ENCODE peak calls at places on chromosomes 12 and 14, in five cellular contexts. One of them, this sample, is unnamed.

GRCh38 chr12:64669270-64669842 is 59.1 kb downstream of the RASSF3 start:
- DNase-seq in GM12878: peak; percentile 73
- DNase-seq in A549: no peak
- DNase-seq in HepG2: peak; percentile 49
- DNase-seq in K562: no peak
- DNase-seq in this sample: peak; percentile 81

GRCh38 chr12:55658635-55659391 is 22.1 kb downstream of the OR10P1 start:
- DNase-seq in K562: no peak
- DNase-seq in A549: no peak
- DNase-seq in HepG2: no peak
- DNase-seq in GM12878: no peak
- DNase-seq in this sample: no peak

GRCh38 chr14:97446087-97446486 is 648.9 kb downstream of the VRK1 start:
- DNase-seq in K562: no peak
- DNase-seq in HepG2: no peak
- DNase-seq in A549: no peak
- DNase-seq in GM12878: no peak
- DNase-seq in this sample: no peak

GRCh38 chr12:115438314-115438713 is 754.3 kb upstream of the TBX3 start:
- DNase-seq in A549: no peak
- DNase-seq in GM12878: no peak
- DNase-seq in HepG2: no peak
- DNase-seq in K562: no peak
- DNase-seq in this sample: no peak

GRCh38 chr12:28963554-28963953 is 185.5 kb upstream of the FAR2 start:
- DNase-seq in GM12878: no peak
- DNase-seq in K562: no peak
- DNase-seq in A549: no peak
- DNase-seq in HepG2: no peak
- DNase-seq in this sample: peak; percentile 69

GRCh38 chr14:27228053-27228452 is 630.2 kb upstream of the NOVA1 start:
- DNase-seq in K562: no peak
- DNase-seq in HepG2: no peak
- DNase-seq in A549: no peak
- DNase-seq in GM12878: no peak
- DNase-seq in this sample: no peak

GRCh38 chr12:57490126-57490525 is 2.3 kb downstream of the MARS1 start:
- DNase-seq in A549: no peak
- DNase-seq in GM12878: no peak
- DNase-seq in HepG2: no peak
- DNase-seq in K562: no peak
- DNase-seq in this sample: no peak

GRCh38 chr12:75196408-75196807 is 13.2 kb downstream of the KCNC2 start:
- DNase-seq in GM12878: no peak
- DNase-seq in K562: no peak
- DNase-seq in HepG2: no peak
- DNase-seq in A549: no peak
- DNase-seq in this sample: no peak

GRCh38 chr14:61586539-61587396 is 108.5 kb upstream of the HIF1A start:
- DNase-seq in GM12878: no peak
- DNase-seq in K562: no peak
- DNase-seq in HepG2: no peak
- DNase-seq in A549: no peak
- DNase-seq in this sample: no peak

GRCh38 chr12:53059434-53060063 is 9.7 kb downstream of the TNS2 start:
- DNase-seq in K562: no peak
- DNase-seq in A549: no peak
- DNase-seq in GM12878: no peak
- DNase-seq in HepG2: no peak
- DNase-seq in this sample: no peak

GRCh38 chr12:11023387-11023786 is 967 bp upstream of the TAS2R19 start:
- DNase-seq in GM12878: no peak
- DNase-seq in A549: no peak
- DNase-seq in K562: no peak
- DNase-seq in HepG2: peak; percentile 21
- DNase-seq in this sample: no peak

GRCh38 chr12:114000861-114001260 is 34.7 kb upstream of the RBM19 start:
- DNase-seq in K562: no peak
- DNase-seq in HepG2: no peak
- DNase-seq in GM12878: no peak
- DNase-seq in A549: no peak
- DNase-seq in this sample: no peak

GRCh38 chr14:22314183-22314820 is 274.7 kb downstream of the DAD1 start:
- DNase-seq in K562: peak; percentile 29
- DNase-seq in A549: peak; percentile 46
- DNase-seq in GM12878: peak; percentile 48
- DNase-seq in HepG2: peak; percentile 82
- DNase-seq in this sample: peak; percentile 54

GRCh38 chr12:80175307-80175930 is 76.1 kb downstream of the OTOGL start:
- DNase-seq in HepG2: no peak
- DNase-seq in K562: no peak
- DNase-seq in GM12878: no peak
- DNase-seq in A549: no peak
- DNase-seq in this sample: no peak

GRCh38 chr14:54697806-54698205 is 130.9 kb downstream of the SAMD4A start:
- DNase-seq in HepG2: no peak
- DNase-seq in A549: no peak
- DNase-seq in K562: no peak
- DNase-seq in GM12878: no peak
- DNase-seq in this sample: no peak

GRCh38 chr12:80684077-80684495 is 23.3 kb upstream of the MYF6 start:
- DNase-seq in K562: no peak
- DNase-seq in GM12878: no peak
- DNase-seq in HepG2: no peak
- DNase-seq in A549: no peak
- DNase-seq in this sample: no peak

GRCh38 chr14:104709387-104710019 is 14.5 kb upstream of the ADSS1 start:
- DNase-seq in K562: no peak
- DNase-seq in A549: no peak
- DNase-seq in GM12878: no peak
- DNase-seq in HepG2: no peak
- DNase-seq in this sample: no peak

GRCh38 chr12:123546281-123546680 is 12.8 kb upstream of the RILPL1 start:
- DNase-seq in K562: peak; percentile 29
- DNase-seq in GM12878: no peak
- DNase-seq in HepG2: no peak
- DNase-seq in A549: peak; percentile 28
- DNase-seq in this sample: no peak

GRCh38 chr12:6829532-6830220 is 1.5 kb downstream of the P3H3 start:
- DNase-seq in HepG2: peak; percentile 66
- DNase-seq in A549: peak; percentile 64
- DNase-seq in GM12878: no peak
- DNase-seq in K562: peak; percentile 34
- DNase-seq in this sample: peak; percentile 72

DNA sequence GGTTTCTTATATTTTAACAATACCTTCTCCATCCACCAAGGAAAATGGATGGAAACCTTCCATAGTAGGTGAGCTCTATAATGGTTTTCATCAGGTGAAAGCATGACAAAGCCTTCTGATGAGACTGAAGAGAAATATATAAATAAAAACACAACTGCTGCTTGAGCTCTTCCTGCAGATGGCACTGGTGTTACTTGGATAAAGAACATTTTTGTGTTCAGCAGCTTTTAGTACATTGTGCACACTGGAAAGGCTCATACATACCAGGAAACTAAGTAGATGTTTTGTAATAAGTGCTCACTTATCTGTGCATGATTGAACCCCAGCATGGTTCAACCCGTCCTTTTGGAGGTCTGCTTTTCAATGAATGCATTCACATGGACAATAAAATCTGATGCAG is 357.3 kb upstream of the MIS18BP1 start:
- DNase-seq in A549: no peak
- DNase-seq in HepG2: no peak
- DNase-seq in K562: no peak
- DNase-seq in GM12878: no peak
- DNase-seq in this sample: peak; percentile 4
- H3K9me3 ChIP-seq in A549: no peaks in the 10 kb centered on the region
- H3K9me3 ChIP-seq in HepG2: no peaks in the 10 kb centered on the region
- H3K9me3 ChIP-seq in K562: no peaks in the 10 kb centered on the region
- H3K9me3 ChIP-seq in GM12878: no peaks in the 10 kb centered on the region
- H3K9me3 ChIP-seq in this sample: no peaks in the 10 kb centered on the region

GRCh38 chr12:26122681-26123481 is 2.0 kb downstream of the BHLHE41 start:
- DNase-seq in HepG2: no peak
- DNase-seq in K562: peak; percentile 26
- DNase-seq in GM12878: no peak
- DNase-seq in A549: peak; percentile 33
- DNase-seq in this sample: peak; percentile 68
- TF ChIP-seq POLR2A in HepG2: no peak
- TF ChIP-seq POLR2A in K562: no peak
- TF ChIP-seq POLR2A in GM12878: no peak
- TF ChIP-seq POLR2A in A549: no peak
- TF ChIP-seq POLR2A in this sample: no peak

DNA sequence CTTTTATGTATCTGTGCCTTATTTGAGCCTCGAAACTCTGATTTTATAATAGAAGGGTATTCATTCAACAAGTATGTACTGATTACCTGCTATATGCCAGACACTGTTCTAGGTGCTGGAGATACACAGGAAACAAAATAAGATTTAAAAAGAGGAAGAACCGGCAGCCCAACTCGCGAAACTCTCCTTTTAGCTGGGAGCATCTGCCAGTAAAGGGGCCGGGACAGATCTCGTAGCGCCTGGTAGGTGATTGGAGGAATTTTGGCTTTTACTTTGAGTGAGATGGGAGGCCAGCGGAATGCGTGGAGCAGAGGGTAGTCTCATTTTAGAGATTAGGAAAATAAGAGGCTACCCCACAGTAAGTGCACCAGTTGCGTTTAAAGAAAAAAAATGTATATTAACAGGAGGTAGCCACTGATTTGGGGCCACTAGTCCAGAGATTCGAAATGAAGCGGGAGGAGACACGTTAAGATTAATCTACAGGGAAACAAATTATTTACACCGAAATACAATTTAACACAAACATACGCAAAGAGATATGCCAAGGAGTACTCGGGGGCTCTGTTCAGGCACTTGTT is 519 bp upstream of the MON2 start:
- DNase-seq in K562: peak; percentile 23
- DNase-seq in HepG2: peak; percentile 6
- DNase-seq in A549: peak; percentile 44
- DNase-seq in GM12878: no peak
- DNase-seq in this sample: no peak
- TF ChIP-seq MYC in K562: no peak
- TF ChIP-seq MYC in HepG2: no peak
- TF ChIP-seq MYC in A549: no peak
- TF ChIP-seq MYC in GM12878: no peak
- TF ChIP-seq MYC in this sample: no peak

GRCh38 chr14:106069786-106070185 is 543.4 kb downstream of the TMEM121 start:
- DNase-seq in K562: no peak
- DNase-seq in A549: no peak
- DNase-seq in HepG2: no peak
- DNase-seq in GM12878: no peak
- DNase-seq in this sample: no peak
- H3K9me3 ChIP-seq in K562: no peaks in the 10 kb centered on the region
- H3K9me3 ChIP-seq in A549: no peaks in the 10 kb centered on the region
- H3K9me3 ChIP-seq in HepG2: no peaks in the 10 kb centered on the region
- H3K9me3 ChIP-seq in GM12878: no peaks in the 10 kb centered on the region
- H3K9me3 ChIP-seq in this sample: no peaks in the 10 kb centered on the region

GRCh38 chr14:73741386-73741875 is 27.2 kb upstream of the PNMA1 start:
- DNase-seq in A549: no peak
- DNase-seq in HepG2: peak; percentile 61
- DNase-seq in GM12878: no peak
- DNase-seq in K562: peak; percentile 90
- DNase-seq in this sample: peak; percentile 97
- TF ChIP-seq POLR2A in A549: no peak
- TF ChIP-seq POLR2A in HepG2: no peak
- TF ChIP-seq POLR2A in GM12878: no peak
- TF ChIP-seq POLR2A in K562: no peak
- TF ChIP-seq POLR2A in this sample: no peak

GRCh38 chr12:125025836-125026235 is 32.4 kb downstream of the BRI3BP start:
- DNase-seq in K562: no peak
- DNase-seq in A549: no peak
- DNase-seq in GM12878: no peak
- DNase-seq in HepG2: no peak
- DNase-seq in this sample: no peak
- TF ChIP-seq MYC in K562: no peak
- TF ChIP-seq MYC in A549: no peak
- TF ChIP-seq MYC in GM12878: no peak
- TF ChIP-seq MYC in HepG2: no peak
- TF ChIP-seq MYC in this sample: no peak

GRCh38 chr12:132942611-132943010 is 13.5 kb downstream of the ZNF605 start:
- DNase-seq in K562: no peak
- DNase-seq in HepG2: no peak
- DNase-seq in A549: no peak
- DNase-seq in GM12878: no peak
- DNase-seq in this sample: no peak
- H3K9me3 ChIP-seq in K562: peaks cover 5% of the 10 kb centered on the region
- H3K9me3 ChIP-seq in HepG2: peaks cover 74% of the 10 kb centered on the region
- H3K9me3 ChIP-seq in A549: peaks cover 78% of the 10 kb centered on the region
- H3K9me3 ChIP-seq in GM12878: peaks cover 38% of the 10 kb centered on the region
- H3K9me3 ChIP-seq in this sample: peaks cover 9% of the 10 kb centered on the region

GRCh38 chr14:102079700-102079979 is 7.2 kb downstream of the HSP90AA1 start:
- DNase-seq in K562: no peak
- DNase-seq in GM12878: no peak
- DNase-seq in HepG2: no peak
- DNase-seq in A549: no peak
- DNase-seq in this sample: no peak

GRCh38 chr14:102078344-102078743 is 8.5 kb downstream of the HSP90AA1 start:
- DNase-seq in GM12878: no peak
- DNase-seq in A549: no peak
- DNase-seq in K562: no peak
- DNase-seq in HepG2: no peak
- DNase-seq in this sample: no peak

GRCh38 chr14:102081231-102082080 is 5.4 kb downstream of the HSP90AA1 start:
- DNase-seq in A549: no peak
- DNase-seq in K562: no peak
- DNase-seq in GM12878: no peak
- DNase-seq in HepG2: no peak
- DNase-seq in this sample: no peak

GRCh38 chr14:102078840-102079699 is 7.8 kb downstream of the HSP90AA1 start:
- DNase-seq in K562: no peak
- DNase-seq in A549: no peak
- DNase-seq in HepG2: no peak
- DNase-seq in GM12878: no peak
- DNase-seq in this sample: no peak

DNA sequence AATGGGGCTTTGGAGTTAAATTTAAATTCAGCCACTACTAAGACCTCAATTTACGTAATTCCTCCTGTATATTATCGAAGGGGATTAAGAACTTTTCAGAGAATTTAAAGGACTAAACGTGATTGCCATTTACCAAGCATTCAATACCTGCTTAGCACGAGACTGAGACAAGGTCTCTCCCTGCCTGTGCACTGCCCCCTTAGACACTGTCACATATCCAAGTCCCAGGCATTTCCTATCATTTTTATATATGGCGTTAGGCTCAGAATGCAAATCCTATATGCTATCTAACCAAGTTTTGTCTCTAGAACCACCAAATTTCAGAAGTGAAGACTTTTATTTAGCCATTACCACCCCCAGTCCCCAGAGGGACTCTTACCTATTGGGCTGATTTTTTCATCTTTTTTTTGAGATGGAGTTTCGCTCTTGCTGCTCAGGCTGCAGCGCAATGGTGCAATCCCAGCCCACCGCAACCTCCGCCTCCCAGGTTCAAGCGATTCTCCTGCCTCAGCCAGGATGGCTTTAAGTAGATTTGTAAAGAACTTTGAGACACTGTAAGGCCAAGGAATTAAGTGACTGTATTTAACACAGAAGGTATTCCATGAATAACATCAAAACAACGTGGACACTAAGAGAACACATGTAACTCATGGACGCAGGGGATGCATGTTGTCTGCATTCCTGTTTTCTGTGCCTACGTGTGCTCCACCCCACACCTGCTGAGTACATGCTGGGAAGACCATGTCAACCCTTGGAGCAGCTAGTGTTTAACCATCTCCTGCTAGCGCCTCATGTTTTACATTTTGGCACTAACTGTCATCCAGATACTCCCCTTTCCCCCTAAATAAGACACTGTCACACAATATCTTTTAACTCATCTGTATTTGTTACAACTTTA is 6.4 kb downstream of the HSP90AA1 start:
- DNase-seq in GM12878: no peak
- DNase-seq in A549: no peak
- DNase-seq in K562: no peak
- DNase-seq in HepG2: no peak
- DNase-seq in this sample: no peak
- TF ChIP-seq POLR2A in GM12878: peak; percentile 60
- TF ChIP-seq POLR2A in A549: no peak
- TF ChIP-seq POLR2A in K562: peak; percentile 56
- TF ChIP-seq POLR2A in HepG2: no peak
- TF ChIP-seq POLR2A in this sample: no peak